ENCODE peak calls at places on chromosome 15, in four cellular contexts. Y is GF-D8, E is T-helper 1 cell, H is fibroblast of mammary gland. Z is an unnamed sample.

GRCh38 chr15:68479870-68480269 is 47.9 kb upstream of the ITGA11 start:
- DNase-seq in Y (no peak), E (no peak), H (no peak), Z (peak)

GRCh38 chr15:25450163-25450562 is 11.3 kb upstream of the UBE3A start:
- DNase-seq in E (no peak), H (no peak), Y (no peak), Z (no peak)

GRCh38 chr15:92158426-92158825 is 235.3 kb upstream of the ST8SIA2 start:
- DNase-seq in E (no peak), Y (no peak), H (no peak), Z (no peak)

GRCh38 chr15:36737430-36737891 is 158.0 kb downstream of the CDIN1 start:
- DNase-seq in E (no peak), H (peak), Y (no peak), Z (peak)

GRCh38 chr15:55499158-55499557 is 8.9 kb downstream of the DNAAF4 start:
- DNase-seq in Y (no peak), E (no peak), H (no peak), Z (no peak)

GRCh38 chr15:46146002-46146401 is 511.2 kb downstream of the SQOR start:
- DNase-seq in H (no peak), E (no peak), Y (no peak), Z (no peak)

GRCh38 chr15:72365844-72366243 is 10.0 kb downstream of the HEXA start:
- DNase-seq in H (no peak), E (no peak), Y (peak), Z (no peak)

GRCh38 chr15:26294062-26294689 is 431.0 kb upstream of the ATP10A start:
- DNase-seq in H (no peak), E (no peak), Y (no peak), Z (no peak)

GRCh38 chr15:38514601-38515000 is 50.0 kb downstream of the RASGRP1 start:
- DNase-seq in H (no peak), E (no peak), Y (no peak), Z (no peak)

GRCh38 chr15:101011582-101011981 is 92.4 kb downstream of the LRRK1 start:
- DNase-seq in Y (no peak), E (no peak), H (no peak), Z (no peak)